ENCODE peak calls at places on chromosomes 4 and X, in nine cellular contexts. T is A549, A is upper lobe of right lung, O is pancreas, V is breast epithelium, C is choroid plexus epithelial cell, Z is WERI-Rb-1, E is H1, D is cardiac muscle cell. N is an unnamed sample.

GRCh38 chr4:72119946-72120345 is 88.1 kb downstream of the NPFFR2 start:
- DNase-seq in T (no peak), A (no peak), O (no peak), V (no peak), C (no peak), Z (no peak), E (no peak), D (no peak), N (no peak)

GRCh38 chr4:65502151-65502691 is 168.1 kb downstream of the EPHA5 start:
- DNase-seq in T (no peak), A (no peak), O (no peak), V (no peak), C (peak; percentile 60), Z (no peak), E (no peak), D (no peak), N (no peak)

GRCh38 chr4:85496146-85496849 is 21.3 kb downstream of the ARHGAP24 start:
- DNase-seq in T (no peak), A (no peak), O (no peak), V (no peak), C (peak; percentile 77), Z (no peak), E (no peak), D (no peak), N (no peak)

GRCh38 chrX:95903490-95903889 is 781.2 kb upstream of the DIAPH2 start:
- DNase-seq in T (no peak), A (no peak), O (no peak), V (no peak), C (peak; percentile 5), Z (no peak), E (no peak), D (peak; percentile 36), N (no peak)

GRCh38 chrX:39542316-39542715 is 555.4 kb downstream of the BCOR start:
- DNase-seq in T (no peak), A (no peak), O (no peak), V (no peak), C (no peak), Z (no peak), E (no peak), D (no peak), N (no peak)

GRCh38 chrX:153306527-153307115 is 14.9 kb downstream of the PNMA6F start:
- DNase-seq in T (no peak), A (no peak), O (no peak), V (no peak), C (no peak), Z (no peak), E (no peak), D (no peak), N (no peak)

GRCh38 chrX:805988-806387 is 175.4 kb downstream of the SHOX start:
- DNase-seq in T (no peak), A (no peak), O (no peak), V (no peak), C (no peak), Z (no peak), E (no peak), D (no peak), N (no peak)

GRCh38 chrX:53695901-53696300 is 9.4 kb upstream of the HUWE1 start:
- DNase-seq in T (no peak), A (no peak), O (no peak), V (no peak), C (no peak), Z (no peak), E (no peak), D (no peak), N (no peak)

GRCh38 chr4:4486969-4487368 is 54.9 kb downstream of the STX18 start:
- DNase-seq in T (no peak), A (no peak), O (no peak), V (no peak), C (no peak), Z (no peak), E (no peak), D (no peak), N (no peak)

GRCh38 chrX:40933132-40934078 is 151.8 kb upstream of the USP9X start:
- DNase-seq in T (no peak), A (no peak), O (no peak), V (no peak), C (peak; percentile 69), Z (no peak), E (no peak), D (peak; percentile 3), N (peak; percentile 56)

GRCh38 chr4:37224832-37225231 is 19.7 kb upstream of the NWD2 start:
- DNase-seq in T (no peak), A (no peak), O (no peak), V (no peak), C (no peak), Z (no peak), E (no peak), D (no peak), N (no peak)

GRCh38 chr4:153232768-153233167 is 28.5 kb downstream of the TRIM2 start:
- DNase-seq in T (peak; percentile 24), A (no peak), O (no peak), V (no peak), C (no peak), Z (peak; percentile 35), E (peak; percentile 41), D (peak; percentile 88), N (no peak)
- H3K4me3 ChIP-seq in T (no peak overlapping the region), A (no peak overlapping the region), O (no peak overlapping the region), V (no peak overlapping the region), C (no peak overlapping the region), Z (no peak overlapping the region), E (no peak overlapping the region), D (no peak overlapping the region), N (no peak overlapping the region)

GRCh38 chrX:129760981-129761380 is 18.8 kb upstream of the SASH3 start:
- DNase-seq in T (no peak), A (no peak), O (no peak), V (no peak), C (no peak), Z (no peak), E (no peak), D (no peak), N (no peak)
- H3K4me3 ChIP-seq in T (no peak overlapping the region), A (no peak overlapping the region), O (no peak overlapping the region), V (no peak overlapping the region), C (no peak overlapping the region), Z (no peak overlapping the region), E (no peak overlapping the region), D (no peak overlapping the region), N (no peak overlapping the region)

DNA sequence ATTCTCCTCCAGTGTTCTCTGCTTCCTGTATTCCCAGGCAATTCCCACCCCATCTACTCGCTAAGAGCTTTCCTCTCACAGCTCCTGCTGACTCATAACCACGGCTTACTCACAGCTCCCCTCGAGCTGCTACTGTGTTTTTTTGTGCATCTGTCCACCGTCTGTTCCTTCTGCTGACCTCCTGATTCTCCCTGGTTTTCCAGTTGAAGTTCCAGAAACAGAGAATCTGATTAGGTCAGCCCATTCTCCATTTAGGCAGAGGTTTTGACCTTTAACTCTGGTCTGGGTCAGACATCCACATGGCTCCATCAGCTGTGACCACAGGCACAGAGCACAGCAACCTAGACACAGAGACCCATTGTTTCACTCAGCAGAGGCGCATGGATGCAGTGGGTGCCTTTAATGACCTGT is 5.5 kb upstream of the SMIM20 start:
- DNase-seq in T (peak; percentile 54), A (no peak), O (no peak), V (no peak), C (peak; percentile 91), Z (peak; percentile 48), E (no peak), D (no peak), N (no peak)
- H3K4me3 ChIP-seq in T (no peak overlapping the region), A (no peak overlapping the region), O (no peak overlapping the region), V (no peak overlapping the region), C (no peak overlapping the region), Z (no peak overlapping the region), E (no peak overlapping the region), D (no peak overlapping the region), N (no peak overlapping the region)

GRCh38 chrX:101410461-101410860 is 2.4 kb downstream of the HNRNPH2 start:
- DNase-seq in T (no peak), A (no peak), O (no peak), V (no peak), C (no peak), Z (no peak), E (no peak), D (no peak), N (no peak)
- H3K4me3 ChIP-seq in T (no peak overlapping the region), A (peak overlapping the region; percentile 71), O (no peak overlapping the region), V (peak overlapping the region; percentile 80), C (peak overlapping the region; percentile 0), Z (no peak overlapping the region), E (peak overlapping the region; percentile 98), D (no peak overlapping the region), N (peak overlapping the region; percentile 88)

GRCh38 chr4:7877131-7877530 is 62.5 kb downstream of the AFAP1 start:
- DNase-seq in T (no peak), A (no peak), O (no peak), V (no peak), C (no peak), Z (no peak), E (no peak), D (no peak), N (peak; percentile 69)
- H3K4me3 ChIP-seq in T (no peak overlapping the region), A (no peak overlapping the region), O (no peak overlapping the region), V (no peak overlapping the region), C (no peak overlapping the region), Z (no peak overlapping the region), E (no peak overlapping the region), D (no peak overlapping the region), N (no peak overlapping the region)

DNA sequence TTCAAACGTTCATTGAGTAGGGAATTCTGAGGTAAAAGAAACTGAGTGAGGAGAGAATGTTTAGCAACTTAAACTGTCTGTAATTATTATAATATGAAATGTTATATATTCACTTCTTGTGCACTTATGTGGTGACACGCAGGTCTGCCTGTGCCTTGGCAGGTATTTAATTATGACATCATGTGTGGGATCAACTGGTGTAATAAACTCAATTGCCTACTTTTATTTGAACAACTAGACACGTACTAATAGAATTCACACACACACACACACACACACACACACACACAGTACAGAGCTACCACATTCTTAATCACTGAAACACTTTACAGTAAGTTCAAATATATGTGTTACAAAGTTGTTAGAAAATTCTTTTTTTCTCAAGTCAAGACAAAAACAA is 20.7 kb upstream of the SLC25A31 start:
- DNase-seq in T (no peak), A (no peak), O (no peak), V (no peak), C (peak; percentile 61), Z (no peak), E (no peak), D (no peak), N (no peak)
- H3K4me3 ChIP-seq in T (no peak overlapping the region), A (no peak overlapping the region), O (no peak overlapping the region), V (peak overlapping the region; percentile 23), C (no peak overlapping the region), Z (no peak overlapping the region), E (no peak overlapping the region), D (no peak overlapping the region), N (no peak overlapping the region)

DNA sequence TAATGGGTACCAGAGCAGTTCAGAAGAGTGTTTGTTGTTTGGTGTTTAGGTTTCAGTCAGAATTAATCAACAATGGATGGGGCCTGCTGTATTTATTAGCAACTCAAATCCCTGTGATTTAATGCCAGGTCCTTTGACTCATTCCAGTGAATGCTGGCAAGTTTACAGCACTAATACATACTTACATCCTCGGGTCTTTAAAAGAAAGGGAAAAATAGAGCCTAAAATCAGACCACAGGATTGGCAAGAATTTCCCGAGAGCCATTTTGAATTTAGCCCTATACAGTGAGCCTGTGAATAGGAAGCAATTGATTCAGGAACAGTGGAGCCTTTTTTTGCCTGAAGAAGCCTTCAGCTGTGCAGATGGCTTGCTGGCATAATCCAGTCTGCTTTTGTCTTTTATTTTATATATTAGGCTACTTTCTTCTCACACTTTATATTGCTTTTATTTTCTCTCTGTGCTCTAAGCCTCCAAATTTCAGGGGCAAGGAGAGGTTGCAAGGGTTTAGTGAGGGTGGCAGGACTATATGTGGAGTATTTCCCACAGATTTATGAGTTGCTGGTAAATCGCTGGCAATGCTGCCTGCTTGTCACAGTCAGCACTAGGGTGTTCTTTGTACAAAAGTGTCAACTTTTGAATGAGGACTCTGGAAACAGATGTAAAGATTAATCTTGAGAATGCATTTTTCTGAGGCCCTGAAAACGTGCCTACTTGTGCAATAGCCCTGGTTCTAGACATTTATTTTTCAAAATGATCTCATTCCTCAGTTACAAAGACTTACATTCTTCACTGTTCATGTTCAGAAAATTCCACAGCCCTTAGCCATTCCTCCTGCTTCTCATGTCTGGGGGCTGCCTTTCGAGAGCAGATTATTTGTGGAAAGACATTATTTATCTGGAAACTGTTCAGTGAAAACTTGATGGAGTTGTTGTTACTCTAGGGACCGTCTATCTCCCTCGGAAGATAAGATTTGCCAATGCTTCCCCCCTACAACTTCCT is 303.5 kb downstream of the SPRY1 start:
- DNase-seq in T (no peak), A (no peak), O (no peak), V (peak; percentile 25), C (peak; percentile 95), Z (no peak), E (no peak), D (peak; percentile 2), N (peak; percentile 96)
- H3K4me3 ChIP-seq in T (no peak overlapping the region), A (no peak overlapping the region), O (no peak overlapping the region), V (peak overlapping the region; percentile 44), C (peak overlapping the region; percentile 13), Z (no peak overlapping the region), E (no peak overlapping the region), D (no peak overlapping the region), N (no peak overlapping the region)